ENCODE peak calls at places on chromosomes 1 and 21, in seven cellular contexts. T, O, D, I, U, Y and R are unnamed samples.

GRCh38 chr1:100955322-100955721 is 59.4 kb downstream of the SLC30A7 start:
- DNase-seq in Y (no peak), U (no peak), D (peak; percentile 32), O (no peak), T (no peak), I (peak; percentile 86), R (peak; percentile 66)

GRCh38 chr1:43843684-43844083 is 89.9 kb upstream of the ARTN start:
- DNase-seq in T (no peak), I (no peak), U (no peak), Y (no peak), D (no peak), O (no peak), R (no peak)

GRCh38 chr1:41373373-41373772 is 12.1 kb downstream of the FOXO6 start:
- DNase-seq in Y (no peak), O (no peak), T (no peak), U (no peak), I (no peak), D (no peak), R (no peak)

GRCh38 chr1:42765271-42765670 is 1.6 kb downstream of the P3H1 start:
- DNase-seq in T (no peak), Y (no peak), O (no peak), I (no peak), U (no peak), D (no peak), R (no peak)

GRCh38 chr1:15911927-15912326 is 64.0 kb downstream of the ZBTB17 start:
- DNase-seq in U (no peak), I (no peak), O (no peak), D (no peak), T (peak; percentile 47), Y (no peak), R (no peak)

GRCh38 chr1:88124614-88125013 is 559.5 kb upstream of the PKN2 start:
- DNase-seq in D (no peak), Y (no peak), O (no peak), I (no peak), U (no peak), T (no peak), R (no peak)

GRCh38 chr1:4124631-4125145 is 224.6 kb upstream of the C1orf174 start:
- DNase-seq in U (no peak), T (no peak), D (no peak), I (no peak), O (no peak), Y (no peak), R (no peak)

GRCh38 chr21:17492415-17493168 is 20.3 kb upstream of the CXADR start:
- DNase-seq in O (no peak), T (no peak), Y (no peak), D (peak; percentile 56), U (no peak), I (no peak), R (no peak)

GRCh38 chr1:212655668-212656440 is 43.8 kb downstream of the BATF3 start:
- DNase-seq in U (no peak), I (no peak), O (no peak), T (no peak), Y (no peak), D (peak; percentile 79), R (no peak)

GRCh38 chr1:89126234-89126580 is 293 bp upstream of the GBP2 start:
- DNase-seq in D (no peak), U (no peak), Y (no peak), I (no peak), T (no peak), O (no peak), R (no peak)

GRCh38 chr1:54051936-54052469 is 1.0 kb downstream of the TMEM59 start:
- DNase-seq in D (peak; percentile 33), I (no peak), Y (peak; percentile 23), T (no peak), O (no peak), U (no peak), R (no peak)

GRCh38 chr1:31659889-31660288 is 15.2 kb upstream of the PEF1 start:
- DNase-seq in Y (no peak), T (no peak), O (no peak), D (no peak), U (no peak), I (no peak), R (no peak)

GRCh38 chr1:53249706-53250105 is 11.4 kb upstream of the MAGOH start:
- DNase-seq in O (no peak), I (no peak), T (no peak), D (no peak), Y (no peak), U (no peak), R (no peak)

GRCh38 chr21:42312626-42313104 is 2.5 kb downstream of the TFF3 start:
- DNase-seq in I (no peak), D (no peak), O (no peak), U (no peak), Y (no peak), T (no peak), R (no peak)

GRCh38 chr1:36172983-36173382 is 17.0 kb downstream of the MAP7D1 start:
- DNase-seq in O (no peak), Y (no peak), T (no peak), I (peak; percentile 44), U (no peak), D (peak; percentile 93), R (no peak)

GRCh38 chr1:221149676-221150075 is 270.4 kb downstream of the HLX start:
- DNase-seq in O (no peak), D (no peak), T (no peak), Y (no peak), I (no peak), U (no peak), R (no peak)

GRCh38 chr1:222104097-222104496 is 362.2 kb upstream of the DUSP10 start:
- DNase-seq in I (no peak), U (no peak), D (no peak), O (no peak), Y (no peak), T (no peak), R (no peak)

GRCh38 chr1:28582248-28582615 is 9.8 kb upstream of the RAB42 start:
- DNase-seq in O (no peak), U (no peak), Y (no peak), I (peak; percentile 64), D (peak; percentile 25), T (no peak), R (no peak)

GRCh38 chr1:205229916-205230700 is 2.4 kb downstream of the TMCC2 start:
- DNase-seq in I (no peak), U (no peak), Y (peak; percentile 74), D (no peak), O (no peak), T (no peak), R (no peak)

GRCh38 chr21:45741691-45742090 is 98.2 kb downstream of the PCBP3 start:
- DNase-seq in O (no peak), U (no peak), T (no peak), D (no peak), Y (no peak), I (no peak), R (no peak)

GRCh38 chr1:3029991-3030662 is 8.9 kb downstream of the ACTRT2 start:
- DNase-seq in O (no peak), D (no peak), I (no peak), Y (no peak), U (peak; percentile 44), T (no peak), R (no peak)

GRCh38 chr1:19651141-19651737 is 7.1 kb downstream of the NBL1 start:
- DNase-seq in O (peak; percentile 59), I (peak; percentile 62), T (peak; percentile 51), U (peak; percentile 79), D (no peak), Y (peak; percentile 82), R (no peak)

GRCh38 chr1:66729130-66729922 is 22.9 kb upstream of the DYNLT5 start:
- DNase-seq in D (peak; percentile 12), I (peak; percentile 70), O (no peak), Y (no peak), U (no peak), T (no peak), R (no peak)

GRCh38 chr1:26278303-26278702 is 1.6 kb upstream of the SH3BGRL3 start:
- DNase-seq in U (no peak), Y (peak; percentile 20), O (peak; percentile 51), I (no peak), D (peak; percentile 68), T (no peak), R (no peak)

GRCh38 chr1:230972855-230973271 is 5.8 kb downstream of the TTC13 start:
- DNase-seq in T (no peak), U (no peak), D (no peak), O (no peak), Y (no peak), I (no peak), R (no peak)

GRCh38 chr1:203567596-203567995 is 59.0 kb upstream of the ATP2B4 start:
- DNase-seq in O (no peak), Y (no peak), U (no peak), D (no peak), I (no peak), T (no peak), R (no peak)

GRCh38 chr1:203571661-203572060 is 55.0 kb upstream of the ATP2B4 start:
- DNase-seq in T (no peak), U (no peak), D (no peak), O (no peak), Y (no peak), I (no peak), R (no peak)

GRCh38 chr1:203570805-203571204 is 55.8 kb upstream of the ATP2B4 start:
- DNase-seq in Y (no peak), I (no peak), T (no peak), D (no peak), U (no peak), O (no peak), R (no peak)

GRCh38 chr1:203572134-203572625 is 54.5 kb upstream of the ATP2B4 start:
- DNase-seq in Y (peak; percentile 18), D (no peak), I (no peak), O (no peak), T (no peak), U (no peak), R (no peak)

GRCh38 chr1:203569490-203570318 is 56.9 kb upstream of the ATP2B4 start:
- DNase-seq in U (no peak), D (no peak), T (no peak), Y (no peak), O (no peak), I (no peak), R (no peak)
- H3K27ac ChIP-seq in U (no peak overlapping the region), D (no peak overlapping the region), T (no peak overlapping the region), Y (no peak overlapping the region), O (no peak overlapping the region), I (no peak overlapping the region), R (peak overlapping the region; percentile 71)

GRCh38 chr1:93878889-93879586 is at the start of gene DNTTIP2:
- DNase-seq in Y (peak; percentile 96), D (peak; percentile 90), I (peak; percentile 98), O (peak; percentile 89), U (peak; percentile 95), T (peak; percentile 88), R (peak; percentile 65)
- TF ChIP-seq CTCF in Y (no peak), D (no peak), I (no peak), O (no peak), U (no peak), T (no peak), R (no peak)

GRCh38 chr1:227782226-227782625 is 33.2 kb upstream of the PRSS38 start:
- DNase-seq in Y (no peak), I (no peak), O (no peak), T (no peak), D (no peak), U (peak; percentile 44), R (no peak)
- H3K27ac ChIP-seq in Y (no peak overlapping the region), I (no peak overlapping the region), O (no peak overlapping the region), T (no peak overlapping the region), D (no peak overlapping the region), U (no peak overlapping the region), R (no peak overlapping the region)

DNA sequence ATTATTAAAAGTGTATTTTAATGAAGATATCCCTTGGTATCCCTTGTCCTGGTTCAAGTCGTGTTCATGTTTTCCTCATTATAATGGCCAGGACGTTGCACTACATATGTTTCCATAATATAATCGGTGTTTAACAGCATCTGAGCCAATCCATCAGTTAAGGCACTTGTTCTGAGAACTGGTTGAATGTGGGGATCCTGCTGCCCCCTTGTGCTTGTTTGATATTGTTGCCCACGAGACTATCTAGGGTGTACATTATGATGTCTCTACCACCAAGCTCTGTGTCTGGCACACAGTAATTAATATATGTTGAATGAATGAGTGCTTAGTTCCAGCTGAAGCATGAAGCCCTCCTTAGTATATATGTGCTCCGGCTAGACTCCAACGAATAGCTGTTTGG is 193.0 kb downstream of the CACNA1E start:
- DNase-seq in D (peak; percentile 63), I (peak; percentile 41), T (no peak), O (no peak), U (no peak), Y (peak; percentile 30), R (no peak)
- TF ChIP-seq CTCF in D (no peak), I (peak; percentile 53), T (no peak), O (peak; percentile 53), U (peak; percentile 51), Y (peak; percentile 36), R (peak; percentile 43)